ENCODE peak calls at places on chromosomes 12 and 14, in nine cellular contexts. One of them, this sample, is unnamed.

GRCh38 chr12:57615637-57616036 is 4.4 kb downstream of the ARHGEF25 start:
- DNase-seq in tibial nerve: no peak
- DNase-seq in fibroblast of mammary gland: no peak
- DNase-seq in CD8-positive, alpha-beta T cell: no peak
- DNase-seq in prostate gland: no peak
- DNase-seq in effector memory CD4-positive, alpha-beta T cell: no peak
- DNase-seq in A673: no peak
- DNase-seq in adrenal gland: no peak
- DNase-seq in heart left ventricle: no peak
- DNase-seq in this sample: no peak

GRCh38 chr14:93219103-93219726 is 12.2 kb downstream of the UBR7 start:
- DNase-seq in A673: peak; percentile 70
- DNase-seq in prostate gland: peak; percentile 65
- DNase-seq in fibroblast of mammary gland: peak; percentile 72
- DNase-seq in heart left ventricle: no peak
- DNase-seq in tibial nerve: no peak
- DNase-seq in effector memory CD4-positive, alpha-beta T cell: peak; percentile 22
- DNase-seq in adrenal gland: peak; percentile 74
- DNase-seq in CD8-positive, alpha-beta T cell: no peak
- DNase-seq in this sample: peak; percentile 75

GRCh38 chr14:39988939-39989338 is 556.7 kb upstream of the FBXO33 start:
- DNase-seq in fibroblast of mammary gland: peak; percentile 51
- DNase-seq in adrenal gland: no peak
- DNase-seq in tibial nerve: no peak
- DNase-seq in heart left ventricle: no peak
- DNase-seq in A673: peak; percentile 54
- DNase-seq in prostate gland: no peak
- DNase-seq in effector memory CD4-positive, alpha-beta T cell: no peak
- DNase-seq in CD8-positive, alpha-beta T cell: no peak
- DNase-seq in this sample: peak; percentile 32

GRCh38 chr12:131897875-131898274 is 3.5 kb downstream of the ULK1 start:
- DNase-seq in prostate gland: no peak
- DNase-seq in A673: no peak
- DNase-seq in heart left ventricle: no peak
- DNase-seq in CD8-positive, alpha-beta T cell: no peak
- DNase-seq in adrenal gland: no peak
- DNase-seq in effector memory CD4-positive, alpha-beta T cell: no peak
- DNase-seq in tibial nerve: no peak
- DNase-seq in fibroblast of mammary gland: no peak
- DNase-seq in this sample: no peak

GRCh38 chr14:60722836-60723217 is 1.3 kb downstream of the SIX4 start:
- DNase-seq in effector memory CD4-positive, alpha-beta T cell: no peak
- DNase-seq in adrenal gland: no peak
- DNase-seq in fibroblast of mammary gland: peak; percentile 6
- DNase-seq in A673: no peak
- DNase-seq in tibial nerve: no peak
- DNase-seq in CD8-positive, alpha-beta T cell: no peak
- DNase-seq in heart left ventricle: no peak
- DNase-seq in prostate gland: peak; percentile 61
- DNase-seq in this sample: peak; percentile 6

GRCh38 chr12:58161773-58162172 is 220.4 kb downstream of the ATP23 start:
- DNase-seq in heart left ventricle: no peak
- DNase-seq in adrenal gland: no peak
- DNase-seq in A673: no peak
- DNase-seq in tibial nerve: no peak
- DNase-seq in CD8-positive, alpha-beta T cell: no peak
- DNase-seq in effector memory CD4-positive, alpha-beta T cell: no peak
- DNase-seq in fibroblast of mammary gland: no peak
- DNase-seq in prostate gland: no peak
- DNase-seq in this sample: no peak

GRCh38 chr12:126027816-126028215 is 962.6 kb downstream of the AACS start:
- DNase-seq in adrenal gland: no peak
- DNase-seq in A673: no peak
- DNase-seq in CD8-positive, alpha-beta T cell: no peak
- DNase-seq in heart left ventricle: no peak
- DNase-seq in fibroblast of mammary gland: no peak
- DNase-seq in prostate gland: no peak
- DNase-seq in tibial nerve: no peak
- DNase-seq in effector memory CD4-positive, alpha-beta T cell: no peak
- DNase-seq in this sample: peak; percentile 12

GRCh38 chr14:104289485-104289884 is 151.1 kb downstream of the KIF26A start:
- DNase-seq in prostate gland: no peak
- DNase-seq in adrenal gland: no peak
- DNase-seq in heart left ventricle: no peak
- DNase-seq in CD8-positive, alpha-beta T cell: no peak
- DNase-seq in effector memory CD4-positive, alpha-beta T cell: no peak
- DNase-seq in tibial nerve: no peak
- DNase-seq in A673: no peak
- DNase-seq in fibroblast of mammary gland: no peak
- DNase-seq in this sample: no peak

GRCh38 chr14:48974994-48975393 is 611.2 kb downstream of the RPS29 start:
- DNase-seq in tibial nerve: no peak
- DNase-seq in CD8-positive, alpha-beta T cell: no peak
- DNase-seq in heart left ventricle: no peak
- DNase-seq in adrenal gland: no peak
- DNase-seq in fibroblast of mammary gland: no peak
- DNase-seq in A673: no peak
- DNase-seq in effector memory CD4-positive, alpha-beta T cell: no peak
- DNase-seq in prostate gland: no peak
- DNase-seq in this sample: no peak

GRCh38 chr12:98397323-98398105 is 117.9 kb upstream of the TMPO start:
- DNase-seq in prostate gland: peak; percentile 72
- DNase-seq in adrenal gland: peak; percentile 86
- DNase-seq in CD8-positive, alpha-beta T cell: peak; percentile 88
- DNase-seq in A673: peak; percentile 89
- DNase-seq in tibial nerve: peak; percentile 66
- DNase-seq in fibroblast of mammary gland: peak; percentile 75
- DNase-seq in heart left ventricle: peak; percentile 76
- DNase-seq in effector memory CD4-positive, alpha-beta T cell: peak; percentile 64
- DNase-seq in this sample: peak; percentile 81

GRCh38 chr12:52741378-52742195 is 35.6 kb downstream of the KRT76 start:
- DNase-seq in A673: peak; percentile 81
- DNase-seq in tibial nerve: no peak
- DNase-seq in prostate gland: peak; percentile 25
- DNase-seq in CD8-positive, alpha-beta T cell: peak; percentile 82
- DNase-seq in effector memory CD4-positive, alpha-beta T cell: no peak
- DNase-seq in heart left ventricle: no peak
- DNase-seq in fibroblast of mammary gland: peak; percentile 43
- DNase-seq in adrenal gland: peak; percentile 55
- DNase-seq in this sample: peak; percentile 65

GRCh38 chr14:64510825-64511679 is 6.5 kb downstream of the ZBTB1 start:
- DNase-seq in tibial nerve: peak; percentile 67
- DNase-seq in adrenal gland: peak; percentile 82
- DNase-seq in prostate gland: peak; percentile 74
- DNase-seq in CD8-positive, alpha-beta T cell: peak; percentile 77
- DNase-seq in effector memory CD4-positive, alpha-beta T cell: no peak
- DNase-seq in A673: peak; percentile 84
- DNase-seq in fibroblast of mammary gland: peak; percentile 76
- DNase-seq in heart left ventricle: peak; percentile 54
- DNase-seq in this sample: peak; percentile 78

GRCh38 chr14:34007902-34008301 is 57.0 kb upstream of the EGLN3 start:
- DNase-seq in adrenal gland: no peak
- DNase-seq in effector memory CD4-positive, alpha-beta T cell: no peak
- DNase-seq in heart left ventricle: no peak
- DNase-seq in prostate gland: no peak
- DNase-seq in A673: no peak
- DNase-seq in CD8-positive, alpha-beta T cell: no peak
- DNase-seq in tibial nerve: no peak
- DNase-seq in fibroblast of mammary gland: no peak
- DNase-seq in this sample: no peak

GRCh38 chr12:122067966-122068365 is 10.6 kb upstream of the MLXIP start:
- DNase-seq in prostate gland: peak; percentile 38
- DNase-seq in adrenal gland: peak; percentile 60
- DNase-seq in fibroblast of mammary gland: peak; percentile 58
- DNase-seq in tibial nerve: peak; percentile 46
- DNase-seq in effector memory CD4-positive, alpha-beta T cell: no peak
- DNase-seq in CD8-positive, alpha-beta T cell: peak; percentile 73
- DNase-seq in heart left ventricle: no peak
- DNase-seq in A673: no peak
- DNase-seq in this sample: peak; percentile 65

DNA sequence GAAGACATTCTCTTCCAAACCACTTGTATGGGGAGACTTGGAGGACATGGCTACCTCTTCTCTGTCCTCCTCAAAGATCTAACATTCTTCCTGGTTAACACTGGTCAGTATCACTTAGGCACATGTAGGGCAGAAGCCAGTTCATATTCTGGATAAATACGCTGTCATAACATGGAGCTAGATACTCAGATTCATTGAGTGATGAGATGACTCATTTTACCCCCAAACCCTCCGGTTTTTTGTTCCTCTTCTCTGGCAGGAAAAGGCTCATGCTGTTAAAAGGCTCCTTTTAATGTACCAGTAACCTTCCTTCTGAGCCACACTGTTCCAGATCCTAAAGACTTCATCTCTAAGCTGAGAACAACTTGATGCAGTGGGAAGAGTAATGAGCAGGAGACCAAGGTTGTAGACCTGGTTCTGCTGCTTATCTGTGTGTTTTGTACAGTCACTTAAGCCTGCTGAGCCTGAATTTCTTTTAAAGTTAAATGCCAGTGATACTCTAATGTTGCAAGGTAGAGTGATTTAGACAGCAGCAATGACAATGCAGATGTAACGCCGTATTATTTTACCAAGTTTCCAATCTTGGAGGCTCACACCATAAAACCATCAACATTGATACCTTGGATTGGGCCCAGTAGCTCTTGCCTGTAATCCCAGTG is 57.3 kb upstream of the ELK3 start:
- DNase-seq in CD8-positive, alpha-beta T cell: no peak
- DNase-seq in adrenal gland: no peak
- DNase-seq in fibroblast of mammary gland: peak; percentile 53
- DNase-seq in prostate gland: no peak
- DNase-seq in heart left ventricle: no peak
- DNase-seq in tibial nerve: no peak
- DNase-seq in A673: peak; percentile 9
- DNase-seq in effector memory CD4-positive, alpha-beta T cell: no peak
- DNase-seq in this sample: no peak
- H3K4me3 ChIP-seq in CD8-positive, alpha-beta T cell: no peak overlapping the region
- H3K4me3 ChIP-seq in adrenal gland: no peak overlapping the region
- H3K4me3 ChIP-seq in fibroblast of mammary gland: no peak overlapping the region
- H3K4me3 ChIP-seq in prostate gland: no peak overlapping the region
- H3K4me3 ChIP-seq in heart left ventricle: no peak overlapping the region
- H3K4me3 ChIP-seq in tibial nerve: no peak overlapping the region
- H3K4me3 ChIP-seq in A673: no peak overlapping the region
- H3K4me3 ChIP-seq in effector memory CD4-positive, alpha-beta T cell: no peak overlapping the region
- H3K4me3 ChIP-seq in this sample: no peak overlapping the region

GRCh38 chr12:54431911-54432814 is 13.1 kb upstream of the ITGA5 start:
- DNase-seq in tibial nerve: peak; percentile 27
- DNase-seq in prostate gland: no peak
- DNase-seq in A673: peak; percentile 85
- DNase-seq in heart left ventricle: peak; percentile 85
- DNase-seq in effector memory CD4-positive, alpha-beta T cell: no peak
- DNase-seq in fibroblast of mammary gland: peak; percentile 97
- DNase-seq in CD8-positive, alpha-beta T cell: no peak
- DNase-seq in adrenal gland: peak; percentile 93
- DNase-seq in this sample: peak; percentile 91
- H3K4me3 ChIP-seq in tibial nerve: no peak overlapping the region
- H3K4me3 ChIP-seq in prostate gland: no peak overlapping the region
- H3K4me3 ChIP-seq in A673: no peak overlapping the region
- H3K4me3 ChIP-seq in heart left ventricle: no peak overlapping the region
- H3K4me3 ChIP-seq in effector memory CD4-positive, alpha-beta T cell: no peak overlapping the region
- H3K4me3 ChIP-seq in fibroblast of mammary gland: no peak overlapping the region
- H3K4me3 ChIP-seq in CD8-positive, alpha-beta T cell: no peak overlapping the region
- H3K4me3 ChIP-seq in adrenal gland: no peak overlapping the region
- H3K4me3 ChIP-seq in this sample: no peak overlapping the region

GRCh38 chr14:72736791-72737559 is 156.9 kb downstream of the DPF3 start:
- DNase-seq in adrenal gland: no peak
- DNase-seq in prostate gland: no peak
- DNase-seq in heart left ventricle: no peak
- DNase-seq in tibial nerve: no peak
- DNase-seq in A673: no peak
- DNase-seq in effector memory CD4-positive, alpha-beta T cell: no peak
- DNase-seq in CD8-positive, alpha-beta T cell: no peak
- DNase-seq in fibroblast of mammary gland: peak; percentile 77
- DNase-seq in this sample: no peak
- H3K4me3 ChIP-seq in adrenal gland: no peak overlapping the region
- H3K4me3 ChIP-seq in prostate gland: no peak overlapping the region
- H3K4me3 ChIP-seq in heart left ventricle: no peak overlapping the region
- H3K4me3 ChIP-seq in tibial nerve: no peak overlapping the region
- H3K4me3 ChIP-seq in A673: no peak overlapping the region
- H3K4me3 ChIP-seq in effector memory CD4-positive, alpha-beta T cell: no peak overlapping the region
- H3K4me3 ChIP-seq in CD8-positive, alpha-beta T cell: no peak overlapping the region
- H3K4me3 ChIP-seq in fibroblast of mammary gland: no peak overlapping the region
- H3K4me3 ChIP-seq in this sample: no peak overlapping the region

GRCh38 chr12:120640840-120641833 is 711 bp downstream of the CABP1 start:
- DNase-seq in effector memory CD4-positive, alpha-beta T cell: peak; percentile 19
- DNase-seq in adrenal gland: peak; percentile 75
- DNase-seq in CD8-positive, alpha-beta T cell: peak; percentile 68
- DNase-seq in A673: peak; percentile 41
- DNase-seq in fibroblast of mammary gland: peak; percentile 40
- DNase-seq in heart left ventricle: peak; percentile 48
- DNase-seq in tibial nerve: no peak
- DNase-seq in prostate gland: peak; percentile 22
- DNase-seq in this sample: peak; percentile 48
- H3K4me3 ChIP-seq in effector memory CD4-positive, alpha-beta T cell: peak overlapping the region; percentile 45
- H3K4me3 ChIP-seq in adrenal gland: peak overlapping the region; percentile 57
- H3K4me3 ChIP-seq in CD8-positive, alpha-beta T cell: peak overlapping the region; percentile 39
- H3K4me3 ChIP-seq in A673: peak overlapping the region; percentile 43
- H3K4me3 ChIP-seq in fibroblast of mammary gland: no peak overlapping the region
- H3K4me3 ChIP-seq in heart left ventricle: peak overlapping the region; percentile 41
- H3K4me3 ChIP-seq in tibial nerve: no peak overlapping the region
- H3K4me3 ChIP-seq in prostate gland: peak overlapping the region; percentile 41
- H3K4me3 ChIP-seq in this sample: no peak overlapping the region

DNA sequence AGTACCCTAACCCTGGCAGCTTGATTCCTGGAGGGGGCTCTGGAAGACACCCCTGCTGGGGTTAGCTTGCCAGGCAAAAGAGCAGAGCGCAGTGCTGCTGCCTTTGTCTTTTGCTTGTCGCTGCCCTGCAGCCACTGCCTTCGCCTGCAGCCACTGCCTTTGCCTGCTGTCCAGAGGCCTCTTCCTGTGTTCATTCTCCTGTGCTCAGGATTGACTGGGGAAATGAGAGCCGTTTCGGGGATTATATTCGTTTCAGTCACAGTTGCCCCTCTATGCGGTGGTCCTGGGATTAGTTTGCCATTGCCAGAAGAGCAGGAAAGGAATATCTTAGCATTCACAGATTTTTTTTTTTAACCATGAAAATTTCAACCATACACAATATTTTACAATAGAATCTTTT is 34.3 kb downstream of the ZNF664 start:
- DNase-seq in fibroblast of mammary gland: no peak
- DNase-seq in A673: no peak
- DNase-seq in adrenal gland: no peak
- DNase-seq in effector memory CD4-positive, alpha-beta T cell: no peak
- DNase-seq in heart left ventricle: no peak
- DNase-seq in tibial nerve: no peak
- DNase-seq in prostate gland: no peak
- DNase-seq in CD8-positive, alpha-beta T cell: no peak
- DNase-seq in this sample: no peak
- H3K4me3 ChIP-seq in fibroblast of mammary gland: no peak overlapping the region
- H3K4me3 ChIP-seq in A673: no peak overlapping the region
- H3K4me3 ChIP-seq in adrenal gland: no peak overlapping the region
- H3K4me3 ChIP-seq in effector memory CD4-positive, alpha-beta T cell: no peak overlapping the region
- H3K4me3 ChIP-seq in heart left ventricle: no peak overlapping the region
- H3K4me3 ChIP-seq in tibial nerve: no peak overlapping the region
- H3K4me3 ChIP-seq in prostate gland: no peak overlapping the region
- H3K4me3 ChIP-seq in CD8-positive, alpha-beta T cell: no peak overlapping the region
- H3K4me3 ChIP-seq in this sample: no peak overlapping the region

GRCh38 chr12:5043589-5044419 is at the start of gene KCNA5:
- DNase-seq in fibroblast of mammary gland: no peak
- DNase-seq in effector memory CD4-positive, alpha-beta T cell: no peak
- DNase-seq in tibial nerve: no peak
- DNase-seq in prostate gland: no peak
- DNase-seq in adrenal gland: no peak
- DNase-seq in A673: no peak
- DNase-seq in heart left ventricle: peak; percentile 42
- DNase-seq in CD8-positive, alpha-beta T cell: no peak
- DNase-seq in this sample: no peak
- H3K4me3 ChIP-seq in fibroblast of mammary gland: no peak within 1 kb of the TSS
- H3K4me3 ChIP-seq in effector memory CD4-positive, alpha-beta T cell: no peak within 1 kb of the TSS
- H3K4me3 ChIP-seq in tibial nerve: no peak within 1 kb of the TSS
- H3K4me3 ChIP-seq in prostate gland: no peak within 1 kb of the TSS
- H3K4me3 ChIP-seq in adrenal gland: no peak within 1 kb of the TSS
- H3K4me3 ChIP-seq in A673: no peak within 1 kb of the TSS
- H3K4me3 ChIP-seq in heart left ventricle: peak within 1 kb of the TSS; percentile 54
- H3K4me3 ChIP-seq in CD8-positive, alpha-beta T cell: no peak within 1 kb of the TSS
- H3K4me3 ChIP-seq in this sample: no peak within 1 kb of the TSS